ENCODE peak calls at places on chromosomes 4 and X, in ten cellular contexts. Q is NCI-H1105; Z is suprapubic skin; Y is pons; U is OCI-LY7; D is activated CD4-positive, alpha-beta T cell treated with anti-CD3 and anti-CD28 coated beads, Interleukin-2, amount 50 U/mL, for 1 hour; F is heart left ventricle; L is substantia nigra; I is GM23248; M is NCI-H1436. P is an unnamed sample.

GRCh38 chr4:71006203-71006907 is 12.9 kb downstream of the DCK start:
- DNase-seq in Q (no peak), Z (no peak), Y (no peak), U (peak; percentile 69), D (no peak), F (no peak), L (no peak), I (no peak), M (no peak), P (no peak)

GRCh38 chr4:17055788-17056187 is 157.3 kb upstream of the LDB2 start:
- DNase-seq in Q (no peak), Z (no peak), Y (peak; percentile 31), U (no peak), D (no peak), F (no peak), L (no peak), I (peak; percentile 95), M (no peak), P (no peak)

GRCh38 chrX:47179221-47179927 is 14.3 kb upstream of the UBA1 start:
- DNase-seq in Q (no peak), Z (peak; percentile 63), Y (peak; percentile 87), U (no peak), D (no peak), F (peak; percentile 57), L (peak; percentile 36), I (peak; percentile 78), M (no peak), P (peak; percentile 44)

GRCh38 chrX:653316-653715 is 22.7 kb downstream of the SHOX start:
- DNase-seq in Q (no peak), Z (no peak), Y (no peak), U (no peak), D (no peak), F (no peak), L (no peak), I (no peak), M (no peak), P (no peak)

GRCh38 chr4:37951465-37952352 is 8.5 kb upstream of the PTTG2 start:
- DNase-seq in Q (no peak), Z (no peak), Y (peak; percentile 60), U (no peak), D (no peak), F (no peak), L (no peak), I (no peak), M (no peak), P (no peak)

GRCh38 chr4:113979157-113979972 is at the start of gene ARSJ:
- DNase-seq in Q (no peak), Z (peak; percentile 66), Y (peak; percentile 23), U (no peak), D (peak; percentile 4), F (peak; percentile 36), L (no peak), I (peak; percentile 91), M (no peak), P (peak; percentile 48)

GRCh38 chr4:124061413-124061812 is 651.1 kb downstream of the ANKRD50 start:
- DNase-seq in Q (no peak), Z (no peak), Y (no peak), U (no peak), D (no peak), F (no peak), L (no peak), I (peak; percentile 39), M (no peak), P (no peak)

GRCh38 chr4:110867981-110868380 is 245.1 kb upstream of the PITX2 start:
- DNase-seq in Q (no peak), Z (no peak), Y (no peak), U (no peak), D (no peak), F (no peak), L (no peak), I (no peak), M (no peak), P (no peak)

GRCh38 chr4:73868206-73869129 is 725 bp upstream of the CXCL1 start:
- DNase-seq in Q (no peak), Z (no peak), Y (no peak), U (no peak), D (no peak), F (no peak), L (no peak), I (no peak), M (no peak), P (no peak)

GRCh38 chr4:189202869-189203271 is 737.8 kb upstream of the FRG1 start:
- DNase-seq in Q (no peak), Z (no peak), Y (no peak), U (no peak), D (no peak), F (no peak), L (no peak), I (peak; percentile 48), M (no peak), P (no peak)

P was measured in C1 segment of cervical spinal cord.